ENCODE peak calls at places on chromosome 7, in four cellular contexts. R is prostate gland, X is GM12878, K is suprapubic skin. G is an unnamed sample.

GRCh38 chr7:150322114-150322832 is 882 bp upstream of the LRRC61 start:
- DNase-seq in R (no peak), X (no peak), K (no peak), G (no peak)

GRCh38 chr7:131042269-131043160 is 285.2 kb upstream of the MKLN1 start:
- DNase-seq in X (no peak), K (no peak), R (no peak), G (no peak)

GRCh38 chr7:150949564-150949963 is 28.6 kb downstream of the KCNH2 start:
- DNase-seq in X (no peak), R (no peak), K (no peak), G (no peak)

GRCh38 chr7:135661311-135662122 is 797 bp upstream of the STMP1 start:
- DNase-seq in K (no peak), X (no peak), R (no peak), G (no peak)

GRCh38 chr7:28149291-28150101 is 31.1 kb downstream of the JAZF1 start:
- DNase-seq in X (peak; percentile 8), R (no peak), K (no peak), G (no peak)

GRCh38 chr7:130560972-130561371 is 69.1 kb downstream of the MEST start:
- DNase-seq in K (no peak), X (peak; percentile 40), R (no peak), G (no peak)

GRCh38 chr7:30894009-30894408 is 17.6 kb upstream of the AQP1 start:
- DNase-seq in R (no peak), X (no peak), K (no peak), G (no peak)

GRCh38 chr7:158695726-158696452 is 8.7 kb downstream of the NCAPG2 start:
- DNase-seq in K (no peak), R (peak; percentile 70), X (peak; percentile 28), G (no peak)

GRCh38 chr7:39130304-39130703 is 152.6 kb downstream of the POU6F2 start:
- DNase-seq in K (no peak), R (no peak), X (no peak), G (no peak)

GRCh38 chr7:98641646-98642489 is 24.8 kb downstream of the NPTX2 start:
- DNase-seq in K (no peak), R (no peak), X (peak; percentile 87), G (no peak)

GRCh38 chr7:47763063-47763974 is 181.4 kb upstream of the TNS3 start:
- DNase-seq in R (no peak), X (no peak), K (no peak), G (no peak)

GRCh38 chr7:153522261-153522660 is 529.9 kb upstream of the DPP6 start:
- DNase-seq in X (no peak), K (no peak), R (no peak), G (no peak)

GRCh38 chr7:108442039-108442568 is 14.1 kb downstream of the NRCAM start:
- DNase-seq in K (no peak), X (no peak), R (no peak), G (no peak)

GRCh38 chr7:41698726-41699125 is 4.2 kb downstream of the INHBA start:
- DNase-seq in K (no peak), R (peak; percentile 64), X (no peak), G (no peak)

GRCh38 chr7:45686441-45687184 is 112.4 kb downstream of the ADCY1 start:
- DNase-seq in X (no peak), R (no peak), K (peak; percentile 65), G (no peak)

GRCh38 chr7:116709336-116709735 is 37.3 kb downstream of the MET start:
- DNase-seq in R (no peak), K (no peak), X (no peak), G (no peak)

GRCh38 chr7:131546583-131547111 is 9.8 kb downstream of the PODXL start:
- DNase-seq in R (no peak), X (no peak), K (no peak), G (no peak)

GRCh38 chr7:140229591-140230516 is 53.1 kb upstream of the KDM7A start:
- DNase-seq in R (no peak), X (no peak), K (no peak), G (no peak)

GRCh38 chr7:110386914-110387313 is 704.0 kb upstream of the LRRN3 start:
- DNase-seq in X (no peak), K (no peak), R (no peak), G (no peak)

GRCh38 chr7:82678259-82678658 is 234.7 kb upstream of the CACNA2D1 start:
- DNase-seq in K (no peak), R (peak; percentile 44), X (no peak), G (no peak)

GRCh38 chr7:26538216-26538615 is 246.6 kb downstream of the SNX10 start:
- DNase-seq in K (no peak), X (no peak), R (no peak), G (no peak)

GRCh38 chr7:79454325-79454960 is 976 bp upstream of the MAGI2 start:
- DNase-seq in K (no peak), X (no peak), R (peak; percentile 26), G (no peak)

GRCh38 chr7:7265057-7265456 is 82.7 kb downstream of the C1GALT1 start:
- DNase-seq in K (no peak), R (no peak), X (no peak), G (no peak)

GRCh38 chr7:90396420-90396819 is 6.8 kb upstream of the CLDN12 start:
- DNase-seq in R (no peak), K (no peak), X (no peak), G (no peak)

GRCh38 chr7:71017602-71018001 is 114.3 kb upstream of the GALNT17 start:
- DNase-seq in X (no peak), K (no peak), R (no peak), G (no peak)

GRCh38 chr7:16668978-16669377 is 23.0 kb downstream of the BZW2 start:
- DNase-seq in X (no peak), R (no peak), K (no peak), G (no peak)

GRCh38 chr7:45661302-45661995 is 87.3 kb downstream of the ADCY1 start:
- DNase-seq in X (no peak), R (peak; percentile 3), K (peak; percentile 52), G (no peak)

GRCh38 chr7:26196305-26196704 is 4.2 kb downstream of the HNRNPA2B1 start:
- DNase-seq in X (no peak), K (no peak), R (no peak), G (no peak)

GRCh38 chr7:132899833-132900232 is 182.1 kb downstream of the CHCHD3 start:
- DNase-seq in K (no peak), X (no peak), R (no peak), G (no peak)

GRCh38 chr7:87156709-87157108 is 4.5 kb downstream of the DMTF1 start:
- DNase-seq in K (no peak), R (no peak), X (no peak), G (no peak)

DNA sequence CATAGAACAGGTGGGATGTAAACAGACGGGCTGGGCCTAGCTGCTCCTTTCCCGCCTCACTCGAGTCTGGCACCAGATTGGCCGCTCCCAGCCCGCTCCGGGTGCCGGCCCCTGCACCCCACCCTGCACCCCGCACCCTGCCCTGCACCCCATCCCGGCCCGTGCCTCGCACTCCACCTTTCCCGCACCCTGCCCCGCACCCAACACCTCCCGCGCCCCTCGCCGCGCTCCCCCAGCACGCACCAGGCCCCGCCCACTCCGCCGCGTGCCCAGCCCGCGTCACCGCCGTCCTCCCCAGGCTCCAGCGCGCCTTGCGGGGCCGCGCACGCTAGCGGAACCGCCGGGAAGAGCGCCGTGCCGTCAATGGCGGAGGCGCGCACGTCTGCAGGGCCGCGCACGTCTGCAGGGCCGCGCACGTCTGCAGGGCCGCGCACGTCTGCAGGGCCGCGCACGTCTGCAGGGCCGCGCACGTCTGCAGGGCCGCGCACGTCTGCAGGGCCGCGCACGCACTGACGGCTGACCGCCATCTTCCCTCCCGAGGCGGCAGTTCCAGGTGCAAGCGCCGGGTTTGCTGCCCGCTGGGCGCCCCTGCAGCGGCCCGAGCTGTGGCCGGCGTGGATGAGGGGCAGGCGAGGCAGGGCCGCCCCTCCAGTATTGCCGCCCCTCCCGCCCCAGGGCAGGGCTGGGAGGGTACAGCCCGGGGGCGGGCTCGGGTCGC is at the start of gene UBE3C:
- DNase-seq in R (peak; percentile 81), K (peak; percentile 92), X (peak; percentile 59), G (peak; percentile 51)
- TF ChIP-seq POLR2A in R (peak; percentile 58), K (peak; percentile 58), X (peak; percentile 80), G (peak; percentile 50)

DNA sequence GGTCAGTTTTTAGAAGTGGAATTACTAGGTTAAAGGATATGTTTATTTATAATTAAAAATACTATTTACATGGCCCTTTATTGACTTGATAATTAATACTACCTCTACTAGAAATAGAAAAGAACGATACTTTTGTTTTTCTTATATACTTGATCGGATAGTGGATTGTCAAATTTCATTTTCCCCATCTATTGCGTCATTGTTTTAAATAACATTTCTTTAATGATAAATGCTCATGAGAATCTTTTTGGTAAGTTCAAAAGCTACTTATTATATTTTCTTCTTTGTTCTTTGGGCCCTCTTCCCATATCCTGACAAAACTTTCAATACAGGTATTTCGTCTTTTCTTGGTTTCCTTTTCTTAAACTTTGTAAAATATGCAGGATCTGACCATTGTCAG is 392.4 kb downstream of the PHF14 start:
- DNase-seq in X (no peak), R (no peak), K (no peak), G (no peak)
- TF ChIP-seq CTCF in X (no peak), R (no peak), K (no peak), G (no peak)

GRCh38 chr7:772005-772294 is 44.9 kb upstream of the PRKAR1B start:
- DNase-seq in R (no peak), K (no peak), X (no peak), G (no peak)

GRCh38 chr7:772392-772791 is 45.3 kb upstream of the PRKAR1B start:
- DNase-seq in R (no peak), X (no peak), K (no peak), G (no peak)

GRCh38 chr7:770336-770735 is 43.3 kb upstream of the PRKAR1B start:
- DNase-seq in X (no peak), R (no peak), K (no peak), G (no peak)

GRCh38 chr7:770786-771185 is 43.7 kb upstream of the PRKAR1B start:
- DNase-seq in R (no peak), X (no peak), K (no peak), G (no peak)

GRCh38 chr7:771241-772004 is 44.3 kb upstream of the PRKAR1B start:
- DNase-seq in R (peak; percentile 47), X (no peak), K (no peak), G (no peak)
- TF ChIP-seq POLR2A in R (no peak), X (no peak), K (no peak), G (no peak)

DNA sequence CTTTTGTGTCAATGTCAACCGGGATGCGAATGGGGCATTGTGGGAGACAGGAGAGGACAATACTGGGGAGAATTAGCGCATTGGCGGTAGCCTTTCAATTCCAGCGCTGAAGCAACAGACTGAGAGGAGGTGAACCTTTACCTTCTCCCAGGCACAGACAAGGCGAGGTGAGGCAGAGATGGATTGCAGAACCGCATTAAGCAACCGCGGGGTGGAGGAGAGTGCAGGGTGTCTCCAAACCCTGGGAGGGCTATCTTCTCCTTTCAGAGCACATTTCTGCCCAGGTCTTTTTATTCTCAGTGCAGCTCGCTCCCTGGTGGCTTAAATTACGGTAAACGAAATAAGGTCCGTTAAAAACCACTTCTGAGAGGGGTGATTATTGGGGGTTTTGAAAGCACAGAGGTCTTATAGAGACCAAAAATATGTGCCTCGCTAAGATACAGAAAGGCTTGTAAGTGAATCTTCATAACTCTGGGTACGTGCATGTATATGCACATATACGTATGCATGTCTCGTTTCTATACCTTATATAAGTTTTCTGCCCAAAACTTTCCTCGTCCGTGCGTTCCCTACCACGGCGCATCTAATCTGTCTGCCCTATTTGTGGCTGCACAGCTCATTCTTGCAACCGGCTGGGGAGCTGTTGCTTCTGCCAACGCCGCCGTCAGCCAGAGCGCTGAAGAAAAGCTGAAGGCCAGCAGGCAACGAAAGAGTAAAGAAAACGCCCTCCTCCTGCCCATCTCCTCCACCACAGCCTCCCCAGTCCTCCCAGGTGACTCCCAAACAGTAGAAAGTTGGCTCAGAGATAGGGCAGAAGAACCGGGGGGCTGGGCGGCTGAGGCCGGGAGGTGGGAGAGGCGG is 915 bp upstream of the ZNF804B start:
- DNase-seq in K (no peak), X (no peak), R (peak; percentile 7), G (no peak)
- TF ChIP-seq CTCF in K (no peak), X (no peak), R (no peak), G (no peak)

G was measured in esophagus squamous epithelium.